ENCODE peak calls at places on chromosomes 1 and 21, in four cellular contexts. One of them, this sample, is unnamed.

GRCh38 chr1:18536356-18536755 is 55.6 kb downstream of the KLHDC7A start:
- DNase-seq in K562: no peak
- DNase-seq in GM12878: no peak
- DNase-seq in SK-N-SH: no peak
- DNase-seq in this sample: no peak

GRCh38 chr1:31725777-31726535 is 22.1 kb upstream of the COL16A1 start:
- DNase-seq in K562: no peak
- DNase-seq in GM12878: no peak
- DNase-seq in SK-N-SH: peak; percentile 55
- DNase-seq in this sample: no peak

GRCh38 chr1:54238353-54239040 is 38.5 kb downstream of the MRPL37 start:
- DNase-seq in K562: no peak
- DNase-seq in GM12878: no peak
- DNase-seq in SK-N-SH: peak; percentile 24
- DNase-seq in this sample: no peak

GRCh38 chr21:33936221-33937038 is 20.8 kb upstream of the ATP5PO start:
- DNase-seq in K562: no peak
- DNase-seq in GM12878: no peak
- DNase-seq in SK-N-SH: no peak
- DNase-seq in this sample: no peak

GRCh38 chr1:14975119-14975518 is 178.4 kb upstream of the TMEM51 start:
- DNase-seq in K562: no peak
- DNase-seq in GM12878: no peak
- DNase-seq in SK-N-SH: no peak
- DNase-seq in this sample: no peak

GRCh38 chr1:12472798-12473551 is 145.0 kb downstream of the DHRS3 start:
- DNase-seq in K562: peak; percentile 44
- DNase-seq in GM12878: no peak
- DNase-seq in SK-N-SH: no peak
- DNase-seq in this sample: no peak

GRCh38 chr1:217153361-217153760 is 430.1 kb upstream of the ESRRG start:
- DNase-seq in K562: no peak
- DNase-seq in GM12878: no peak
- DNase-seq in SK-N-SH: no peak
- DNase-seq in this sample: no peak

GRCh38 chr1:43573066-43573799 is 42.5 kb downstream of the PTPRF start:
- DNase-seq in K562: no peak
- DNase-seq in GM12878: no peak
- DNase-seq in SK-N-SH: no peak
- DNase-seq in this sample: no peak

GRCh38 chr1:198444792-198445191 is 95.7 kb downstream of the ATP6V1G3 start:
- DNase-seq in K562: no peak
- DNase-seq in GM12878: no peak
- DNase-seq in SK-N-SH: no peak
- DNase-seq in this sample: no peak

GRCh38 chr1:218664385-218665170 is 319.4 kb downstream of the TGFB2 start:
- DNase-seq in K562: no peak
- DNase-seq in GM12878: no peak
- DNase-seq in SK-N-SH: no peak
- DNase-seq in this sample: no peak

GRCh38 chr1:30356839-30357238 is 366.5 kb downstream of the MATN1 start:
- DNase-seq in K562: no peak
- DNase-seq in GM12878: no peak
- DNase-seq in SK-N-SH: no peak
- DNase-seq in this sample: no peak

GRCh38 chr1:244992833-244993232 is 128.5 kb upstream of the HNRNPU start:
- DNase-seq in K562: no peak
- DNase-seq in GM12878: no peak
- DNase-seq in SK-N-SH: no peak
- DNase-seq in this sample: no peak

GRCh38 chr1:248000169-248000568 is 13.3 kb upstream of the OR2L5 start:
- DNase-seq in K562: no peak
- DNase-seq in GM12878: no peak
- DNase-seq in SK-N-SH: no peak
- DNase-seq in this sample: no peak

GRCh38 chr1:116853680-116854191 is 56.0 kb upstream of the PTGFRN start:
- DNase-seq in K562: no peak
- DNase-seq in GM12878: no peak
- DNase-seq in SK-N-SH: peak; percentile 28
- DNase-seq in this sample: peak; percentile 38

GRCh38 chr1:110118636-110119396 is 6.6 kb downstream of the UBL4B start:
- DNase-seq in K562: no peak
- DNase-seq in GM12878: no peak
- DNase-seq in SK-N-SH: no peak
- DNase-seq in this sample: no peak

GRCh38 chr1:209802117-209802779 is 3.7 kb downstream of the IRF6 start:
- DNase-seq in K562: no peak
- DNase-seq in GM12878: no peak
- DNase-seq in SK-N-SH: peak; percentile 65
- DNase-seq in this sample: no peak

GRCh38 chr1:45827256-45827655 is 23.8 kb downstream of the MAST2 start:
- DNase-seq in K562: no peak
- DNase-seq in GM12878: no peak
- DNase-seq in SK-N-SH: no peak
- DNase-seq in this sample: no peak

GRCh38 chr1:207004931-207005830 is 27.4 kb downstream of the C1orf116 start:
- DNase-seq in K562: peak; percentile 70
- DNase-seq in GM12878: peak; percentile 7
- DNase-seq in SK-N-SH: peak; percentile 51
- DNase-seq in this sample: peak; percentile 69

GRCh38 chr1:27306071-27306470 is 15.9 kb upstream of the TMEM222 start:
- DNase-seq in K562: no peak
- DNase-seq in GM12878: no peak
- DNase-seq in SK-N-SH: no peak
- DNase-seq in this sample: no peak

GRCh38 chr21:35102488-35103407 is 53.6 kb upstream of the RUNX1 start:
- DNase-seq in K562: peak; percentile 39
- DNase-seq in GM12878: no peak
- DNase-seq in SK-N-SH: no peak
- DNase-seq in this sample: no peak

GRCh38 chr21:39079617-39080016 is 103.6 kb downstream of the PSMG1 start:
- DNase-seq in K562: no peak
- DNase-seq in GM12878: no peak
- DNase-seq in SK-N-SH: no peak
- DNase-seq in this sample: no peak

GRCh38 chr1:32201011-32201855 is 838 bp downstream of the CCDC28B start:
- DNase-seq in K562: peak; percentile 79
- DNase-seq in GM12878: peak; percentile 50
- DNase-seq in SK-N-SH: peak; percentile 65
- DNase-seq in this sample: no peak

GRCh38 chr21:30615199-30615598 is 1.0 kb upstream of the KRTAP20-1 start:
- DNase-seq in K562: no peak
- DNase-seq in GM12878: no peak
- DNase-seq in SK-N-SH: no peak
- DNase-seq in this sample: no peak

GRCh38 chr1:209249785-209250441 is 333.6 kb upstream of the CAMK1G start:
- DNase-seq in K562: no peak
- DNase-seq in GM12878: no peak
- DNase-seq in SK-N-SH: peak; percentile 52
- DNase-seq in this sample: no peak

GRCh38 chr1:159941139-159941866 is 4.1 kb downstream of the IGSF9 start:
- DNase-seq in K562: no peak
- DNase-seq in GM12878: no peak
- DNase-seq in SK-N-SH: no peak
- DNase-seq in this sample: no peak

GRCh38 chr1:159939603-159940002 is 5.8 kb downstream of the IGSF9 start:
- DNase-seq in K562: no peak
- DNase-seq in GM12878: no peak
- DNase-seq in SK-N-SH: no peak
- DNase-seq in this sample: no peak

GRCh38 chr1:159938221-159938852 is 7.1 kb downstream of the IGSF9 start:
- DNase-seq in K562: no peak
- DNase-seq in GM12878: no peak
- DNase-seq in SK-N-SH: no peak
- DNase-seq in this sample: no peak

GRCh38 chr1:159938905-159939587 is 6.4 kb downstream of the IGSF9 start:
- DNase-seq in K562: no peak
- DNase-seq in GM12878: no peak
- DNase-seq in SK-N-SH: no peak
- DNase-seq in this sample: no peak

GRCh38 chr1:159940006-159940620 is 5.3 kb downstream of the IGSF9 start:
- DNase-seq in K562: no peak
- DNase-seq in GM12878: no peak
- DNase-seq in SK-N-SH: no peak
- DNase-seq in this sample: no peak
- H3K27ac ChIP-seq in K562: no peak overlapping the region
- H3K27ac ChIP-seq in GM12878: no peak overlapping the region
- H3K27ac ChIP-seq in SK-N-SH: no peak overlapping the region
- H3K27ac ChIP-seq in this sample: no peak overlapping the region

GRCh38 chr1:97989094-97989680 is 68.4 kb upstream of the DPYD start:
- DNase-seq in K562: no peak
- DNase-seq in GM12878: no peak
- DNase-seq in SK-N-SH: no peak
- DNase-seq in this sample: no peak

GRCh38 chr1:97980530-97980929 is 59.7 kb upstream of the DPYD start:
- DNase-seq in K562: no peak
- DNase-seq in GM12878: no peak
- DNase-seq in SK-N-SH: no peak
- DNase-seq in this sample: no peak

GRCh38 chr1:97983132-97983531 is 62.3 kb upstream of the DPYD start:
- DNase-seq in K562: no peak
- DNase-seq in GM12878: no peak
- DNase-seq in SK-N-SH: no peak
- DNase-seq in this sample: no peak

GRCh38 chr1:97986041-97987005 is 65.5 kb upstream of the DPYD start:
- DNase-seq in K562: no peak
- DNase-seq in GM12878: no peak
- DNase-seq in SK-N-SH: no peak
- DNase-seq in this sample: no peak
- TF ChIP-seq NRF1 in K562: no peak
- TF ChIP-seq NRF1 in GM12878: no peak
- TF ChIP-seq NRF1 in SK-N-SH: no peak
- TF ChIP-seq NRF1 in this sample: no peak

DNA sequence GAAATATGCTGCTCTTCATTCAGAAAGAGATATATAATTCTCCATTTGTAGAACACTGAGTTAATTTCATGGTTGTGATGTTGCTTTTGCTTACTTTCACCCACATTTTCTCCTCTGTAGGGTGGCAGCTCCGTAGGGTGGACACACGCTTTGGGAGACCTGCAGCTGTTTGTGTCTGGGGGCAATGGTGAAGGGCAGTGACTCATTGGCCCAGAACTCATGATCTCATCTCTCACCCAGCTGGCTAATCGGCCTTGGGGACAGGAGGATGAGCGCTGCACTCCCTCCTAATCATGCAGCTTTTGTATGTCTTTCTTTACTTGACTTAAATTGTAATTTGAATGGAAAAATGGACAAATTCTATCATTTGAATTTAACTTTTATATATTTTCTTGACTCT is 9.6 kb downstream of the DISC1 start:
- DNase-seq in K562: no peak
- DNase-seq in GM12878: no peak
- DNase-seq in SK-N-SH: no peak
- DNase-seq in this sample: no peak
- H3K27ac ChIP-seq in K562: no peak overlapping the region
- H3K27ac ChIP-seq in GM12878: no peak overlapping the region
- H3K27ac ChIP-seq in SK-N-SH: no peak overlapping the region
- H3K27ac ChIP-seq in this sample: no peak overlapping the region

GRCh38 chr1:3652538-3653285 is 396 bp downstream of the TP73 start:
- DNase-seq in K562: peak; percentile 49
- DNase-seq in GM12878: no peak
- DNase-seq in SK-N-SH: peak; percentile 76
- DNase-seq in this sample: no peak
- TF ChIP-seq NRF1 in K562: no peak
- TF ChIP-seq NRF1 in GM12878: no peak
- TF ChIP-seq NRF1 in SK-N-SH: no peak
- TF ChIP-seq NRF1 in this sample: no peak

DNA sequence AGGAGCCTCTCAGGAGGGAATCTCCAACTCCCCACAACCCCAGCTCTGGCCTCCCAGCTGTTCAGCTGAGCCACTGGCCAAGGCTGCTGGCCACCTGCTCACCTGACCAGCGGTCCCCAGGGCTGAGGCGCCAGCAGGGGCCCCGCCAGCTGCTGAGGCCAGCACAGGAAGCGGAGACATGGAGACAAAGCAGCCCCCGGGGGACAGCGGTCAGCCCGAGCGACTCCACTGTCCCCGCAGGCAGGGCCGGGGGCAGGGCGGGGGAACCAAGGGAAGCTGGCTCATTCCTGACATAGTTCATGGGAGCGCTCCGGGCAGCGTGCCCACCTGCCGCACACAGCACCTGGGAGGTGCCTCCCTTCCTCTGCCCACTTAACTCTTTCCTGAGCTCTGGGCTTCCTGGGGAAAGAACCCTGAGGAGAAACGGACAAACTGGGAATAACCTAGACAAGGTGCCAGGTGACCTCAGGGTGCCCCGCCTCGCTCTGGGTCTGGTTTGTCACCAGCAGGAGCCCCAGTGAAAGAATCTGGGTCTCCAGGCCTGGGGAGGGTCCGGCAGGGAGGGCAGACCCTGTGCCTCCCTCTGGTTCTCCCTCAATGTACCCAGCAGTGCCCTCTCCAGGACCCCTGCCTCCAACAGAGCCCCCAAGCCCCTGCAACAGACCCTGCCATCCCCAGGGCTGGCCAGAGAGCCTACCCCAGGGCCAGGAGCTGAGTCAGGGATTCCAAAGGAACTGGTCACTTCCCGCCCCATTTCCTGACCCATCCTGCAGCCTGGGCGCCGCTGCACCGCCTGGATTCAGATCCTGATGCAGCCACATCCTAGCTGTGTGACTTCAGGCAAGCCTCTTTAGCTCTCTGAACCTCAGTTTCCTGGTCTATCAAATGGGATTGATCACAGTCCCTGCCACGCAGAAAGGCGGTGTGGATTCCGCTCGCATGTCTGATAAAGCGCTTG is 10.6 kb downstream of the EPHA2 start:
- DNase-seq in K562: peak; percentile 40
- DNase-seq in GM12878: no peak
- DNase-seq in SK-N-SH: no peak
- DNase-seq in this sample: peak; percentile 72
- H3K27ac ChIP-seq in K562: peak overlapping the region; percentile 93
- H3K27ac ChIP-seq in GM12878: no peak overlapping the region
- H3K27ac ChIP-seq in SK-N-SH: peak overlapping the region; percentile 98
- H3K27ac ChIP-seq in this sample: peak overlapping the region; percentile 69

GRCh38 chr1:240967070-240967724 is 355.2 kb upstream of the GREM2 start:
- DNase-seq in K562: no peak
- DNase-seq in GM12878: no peak
- DNase-seq in SK-N-SH: no peak
- DNase-seq in this sample: no peak
- TF ChIP-seq NRF1 in K562: no peak
- TF ChIP-seq NRF1 in GM12878: no peak
- TF ChIP-seq NRF1 in SK-N-SH: no peak
- TF ChIP-seq NRF1 in this sample: no peak

This sample was measured in H1.